ENCODE peak calls at places on chromosomes 13 and 19, in eight cellular contexts. One of them, this sample, is unnamed.

GRCh38 chr19:53659292-53659691 is 27.5 kb downstream of the DPRX start:
- DNase-seq in cardiac muscle cell: peak; percentile 1
- DNase-seq in left lung: no peak
- DNase-seq in aorta: no peak
- DNase-seq in uterus: no peak
- DNase-seq in GM23248: peak; percentile 9
- DNase-seq in body of pancreas: peak; percentile 10
- DNase-seq in mammary epithelial cell: peak; percentile 9
- DNase-seq in this sample: no peak

GRCh38 chr13:38763446-38764381 is 76.8 kb downstream of the FREM2 start:
- DNase-seq in left lung: no peak
- DNase-seq in mammary epithelial cell: peak; percentile 23
- DNase-seq in aorta: no peak
- DNase-seq in uterus: no peak
- DNase-seq in cardiac muscle cell: peak; percentile 66
- DNase-seq in GM23248: peak; percentile 66
- DNase-seq in body of pancreas: peak; percentile 47
- DNase-seq in this sample: no peak

GRCh38 chr13:30892966-30893365 is 13.1 kb upstream of the MEDAG start:
- DNase-seq in aorta: peak; percentile 88
- DNase-seq in mammary epithelial cell: no peak
- DNase-seq in uterus: peak; percentile 78
- DNase-seq in left lung: no peak
- DNase-seq in body of pancreas: peak; percentile 35
- DNase-seq in cardiac muscle cell: peak; percentile 75
- DNase-seq in GM23248: peak; percentile 82
- DNase-seq in this sample: no peak

GRCh38 chr13:48489003-48489402 is 43.9 kb downstream of the RCBTB2 start:
- DNase-seq in GM23248: no peak
- DNase-seq in uterus: no peak
- DNase-seq in body of pancreas: no peak
- DNase-seq in left lung: no peak
- DNase-seq in aorta: no peak
- DNase-seq in mammary epithelial cell: no peak
- DNase-seq in cardiac muscle cell: no peak
- DNase-seq in this sample: no peak

GRCh38 chr19:58325623-58326022 is 1.2 kb upstream of the ZSCAN22 start:
- DNase-seq in cardiac muscle cell: no peak
- DNase-seq in left lung: no peak
- DNase-seq in GM23248: peak; percentile 65
- DNase-seq in uterus: no peak
- DNase-seq in body of pancreas: no peak
- DNase-seq in aorta: no peak
- DNase-seq in mammary epithelial cell: peak; percentile 66
- DNase-seq in this sample: peak; percentile 59

GRCh38 chr19:46728693-46729339 is 11.9 kb upstream of the PRKD2 start:
- DNase-seq in GM23248: peak; percentile 71
- DNase-seq in cardiac muscle cell: peak; percentile 71
- DNase-seq in body of pancreas: peak; percentile 74
- DNase-seq in left lung: peak; percentile 74
- DNase-seq in mammary epithelial cell: no peak
- DNase-seq in aorta: peak; percentile 93
- DNase-seq in uterus: peak; percentile 75
- DNase-seq in this sample: no peak

GRCh38 chr13:36344886-36345437 is 1.2 kb downstream of the SPART start:
- DNase-seq in aorta: no peak
- DNase-seq in body of pancreas: no peak
- DNase-seq in uterus: no peak
- DNase-seq in left lung: no peak
- DNase-seq in mammary epithelial cell: peak; percentile 44
- DNase-seq in GM23248: no peak
- DNase-seq in cardiac muscle cell: peak; percentile 42
- DNase-seq in this sample: no peak

GRCh38 chr19:34393629-34394028 is 10.6 kb upstream of the PDCD2L start:
- DNase-seq in body of pancreas: no peak
- DNase-seq in GM23248: no peak
- DNase-seq in uterus: no peak
- DNase-seq in left lung: no peak
- DNase-seq in mammary epithelial cell: no peak
- DNase-seq in cardiac muscle cell: no peak
- DNase-seq in aorta: no peak
- DNase-seq in this sample: no peak

GRCh38 chr19:50252887-50253268 is 49.5 kb downstream of the MYH14 start:
- DNase-seq in GM23248: no peak
- DNase-seq in uterus: no peak
- DNase-seq in body of pancreas: no peak
- DNase-seq in mammary epithelial cell: no peak
- DNase-seq in aorta: no peak
- DNase-seq in cardiac muscle cell: no peak
- DNase-seq in left lung: no peak
- DNase-seq in this sample: no peak

GRCh38 chr13:60134376-60134775 is 29.4 kb downstream of the DIAPH3 start:
- DNase-seq in uterus: no peak
- DNase-seq in GM23248: no peak
- DNase-seq in body of pancreas: no peak
- DNase-seq in aorta: no peak
- DNase-seq in mammary epithelial cell: no peak
- DNase-seq in cardiac muscle cell: peak; percentile 38
- DNase-seq in left lung: no peak
- DNase-seq in this sample: no peak

GRCh38 chr13:41916173-41916954 is 44.5 kb downstream of the VWA8 start:
- DNase-seq in left lung: no peak
- DNase-seq in aorta: no peak
- DNase-seq in GM23248: peak; percentile 84
- DNase-seq in body of pancreas: no peak
- DNase-seq in mammary epithelial cell: peak; percentile 82
- DNase-seq in cardiac muscle cell: peak; percentile 82
- DNase-seq in uterus: no peak
- DNase-seq in this sample: peak; percentile 76

GRCh38 chr13:41915096-41915495 is 45.8 kb downstream of the VWA8 start:
- DNase-seq in GM23248: peak; percentile 52
- DNase-seq in cardiac muscle cell: no peak
- DNase-seq in uterus: no peak
- DNase-seq in body of pancreas: no peak
- DNase-seq in mammary epithelial cell: peak; percentile 77
- DNase-seq in aorta: no peak
- DNase-seq in left lung: no peak
- DNase-seq in this sample: peak; percentile 78

GRCh38 chr13:41919741-41920487 is 41.0 kb downstream of the VWA8 start:
- DNase-seq in GM23248: no peak
- DNase-seq in left lung: no peak
- DNase-seq in cardiac muscle cell: no peak
- DNase-seq in mammary epithelial cell: no peak
- DNase-seq in aorta: no peak
- DNase-seq in uterus: no peak
- DNase-seq in body of pancreas: no peak
- DNase-seq in this sample: no peak

GRCh38 chr13:41919031-41919740 is 41.7 kb downstream of the VWA8 start:
- DNase-seq in cardiac muscle cell: no peak
- DNase-seq in body of pancreas: no peak
- DNase-seq in GM23248: no peak
- DNase-seq in mammary epithelial cell: no peak
- DNase-seq in uterus: no peak
- DNase-seq in left lung: no peak
- DNase-seq in aorta: no peak
- DNase-seq in this sample: no peak

DNA sequence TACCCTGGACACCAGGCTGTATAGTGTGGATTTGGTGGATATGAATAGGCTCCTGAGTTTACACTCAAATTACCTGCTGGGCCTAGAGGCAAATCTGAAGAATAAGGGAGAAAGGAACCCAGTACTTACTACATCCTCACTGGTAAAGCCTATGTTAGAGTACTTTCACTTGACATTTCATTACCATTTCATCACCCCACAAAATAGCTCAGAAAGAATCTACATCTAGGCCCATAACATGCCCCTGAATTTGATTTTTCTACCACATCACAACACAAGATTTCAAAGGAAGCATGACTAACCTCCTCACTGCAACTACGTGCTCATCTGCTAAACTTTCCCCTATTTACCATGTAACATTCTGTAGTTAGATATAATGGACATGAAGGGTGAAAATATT is 43.3 kb downstream of the VWA8 start:
- DNase-seq in left lung: no peak
- DNase-seq in body of pancreas: no peak
- DNase-seq in aorta: no peak
- DNase-seq in cardiac muscle cell: peak; percentile 74
- DNase-seq in uterus: no peak
- DNase-seq in GM23248: peak; percentile 72
- DNase-seq in mammary epithelial cell: peak; percentile 65
- DNase-seq in this sample: peak; percentile 64
- H3K4me1 ChIP-seq in left lung: no peaks in the 10 kb centered on the region
- H3K4me1 ChIP-seq in body of pancreas: peaks cover 9% of the 10 kb centered on the region
- H3K4me1 ChIP-seq in aorta: peaks cover 5% of the 10 kb centered on the region
- H3K4me1 ChIP-seq in cardiac muscle cell: peaks cover 34% of the 10 kb centered on the region
- H3K4me1 ChIP-seq in uterus: no peaks in the 10 kb centered on the region
- H3K4me1 ChIP-seq in GM23248: peaks cover 37% of the 10 kb centered on the region
- H3K4me1 ChIP-seq in mammary epithelial cell: peaks cover 33% of the 10 kb centered on the region
- H3K4me1 ChIP-seq in this sample: peaks cover 33% of the 10 kb centered on the region

GRCh38 chr13:98479496-98480003 is 97.4 kb downstream of the STK24 start:
- DNase-seq in body of pancreas: no peak
- DNase-seq in left lung: no peak
- DNase-seq in cardiac muscle cell: no peak
- DNase-seq in uterus: no peak
- DNase-seq in aorta: no peak
- DNase-seq in mammary epithelial cell: no peak
- DNase-seq in GM23248: no peak
- DNase-seq in this sample: no peak
- H3K4me1 ChIP-seq in body of pancreas: peaks cover 67% of the 10 kb centered on the region
- H3K4me1 ChIP-seq in left lung: peaks cover 29% of the 10 kb centered on the region
- H3K4me1 ChIP-seq in cardiac muscle cell: peaks cover 79% of the 10 kb centered on the region
- H3K4me1 ChIP-seq in uterus: peaks cover 33% of the 10 kb centered on the region
- H3K4me1 ChIP-seq in aorta: peaks cover 3% of the 10 kb centered on the region
- H3K4me1 ChIP-seq in mammary epithelial cell: peaks cover 54% of the 10 kb centered on the region
- H3K4me1 ChIP-seq in GM23248: peaks cover 36% of the 10 kb centered on the region
- H3K4me1 ChIP-seq in this sample: peaks cover 24% of the 10 kb centered on the region

GRCh38 chr19:1173160-1173844 is 766 bp downstream of the SBNO2 start:
- DNase-seq in aorta: peak; percentile 83
- DNase-seq in body of pancreas: no peak
- DNase-seq in mammary epithelial cell: no peak
- DNase-seq in uterus: peak; percentile 39
- DNase-seq in cardiac muscle cell: no peak
- DNase-seq in left lung: no peak
- DNase-seq in GM23248: peak; percentile 55
- DNase-seq in this sample: no peak
- H3K4me1 ChIP-seq in aorta: no peaks in the 10 kb centered on the region
- H3K4me1 ChIP-seq in body of pancreas: peaks cover 34% of the 10 kb centered on the region
- H3K4me1 ChIP-seq in mammary epithelial cell: peaks cover 59% of the 10 kb centered on the region
- H3K4me1 ChIP-seq in uterus: peaks cover 12% of the 10 kb centered on the region
- H3K4me1 ChIP-seq in cardiac muscle cell: peaks cover 20% of the 10 kb centered on the region
- H3K4me1 ChIP-seq in left lung: peaks cover 29% of the 10 kb centered on the region
- H3K4me1 ChIP-seq in GM23248: peaks cover 36% of the 10 kb centered on the region
- H3K4me1 ChIP-seq in this sample: peaks cover 20% of the 10 kb centered on the region

DNA sequence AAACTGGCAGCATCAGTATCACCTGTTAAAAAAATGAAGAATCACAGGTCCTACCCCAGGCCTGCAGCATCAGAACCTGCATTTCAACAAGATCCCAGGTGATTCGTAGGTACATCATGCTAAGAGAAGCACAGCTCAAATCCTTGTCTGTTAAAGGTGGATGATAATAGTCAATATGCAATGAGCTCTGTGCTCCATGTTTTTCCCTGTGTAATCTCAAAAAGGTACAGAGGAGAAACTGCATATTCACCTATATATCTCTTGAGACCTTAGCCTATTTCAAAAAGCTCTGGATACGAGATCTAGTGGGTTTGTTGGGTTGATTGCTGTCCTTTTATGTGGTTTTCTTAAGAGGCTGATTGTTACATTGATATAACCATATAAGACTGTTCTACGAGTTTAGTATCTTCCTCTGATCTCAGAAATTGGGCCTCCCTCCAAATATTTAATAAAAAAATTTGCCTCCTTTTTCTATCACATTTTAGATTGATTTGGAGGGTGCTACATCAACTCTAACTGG is 148.9 kb downstream of the DCT start:
- DNase-seq in body of pancreas: no peak
- DNase-seq in GM23248: no peak
- DNase-seq in cardiac muscle cell: no peak
- DNase-seq in aorta: no peak
- DNase-seq in uterus: no peak
- DNase-seq in left lung: no peak
- DNase-seq in mammary epithelial cell: peak; percentile 13
- DNase-seq in this sample: no peak
- H3K4me1 ChIP-seq in body of pancreas: peaks cover 11% of the 10 kb centered on the region
- H3K4me1 ChIP-seq in GM23248: peaks cover 16% of the 10 kb centered on the region
- H3K4me1 ChIP-seq in cardiac muscle cell: peaks cover 9% of the 10 kb centered on the region
- H3K4me1 ChIP-seq in aorta: peaks cover 3% of the 10 kb centered on the region
- H3K4me1 ChIP-seq in uterus: no peaks in the 10 kb centered on the region
- H3K4me1 ChIP-seq in left lung: no peaks in the 10 kb centered on the region
- H3K4me1 ChIP-seq in mammary epithelial cell: peaks cover 16% of the 10 kb centered on the region
- H3K4me1 ChIP-seq in this sample: peaks cover 6% of the 10 kb centered on the region

GRCh38 chr19:18122424-18122823 is 24.8 kb downstream of the MAST3 start:
- DNase-seq in left lung: no peak
- DNase-seq in body of pancreas: no peak
- DNase-seq in aorta: no peak
- DNase-seq in cardiac muscle cell: no peak
- DNase-seq in GM23248: no peak
- DNase-seq in mammary epithelial cell: no peak
- DNase-seq in uterus: no peak
- DNase-seq in this sample: no peak
- H3K4me1 ChIP-seq in left lung: peaks cover 4% of the 10 kb centered on the region
- H3K4me1 ChIP-seq in body of pancreas: peaks cover 22% of the 10 kb centered on the region
- H3K4me1 ChIP-seq in aorta: no peaks in the 10 kb centered on the region
- H3K4me1 ChIP-seq in cardiac muscle cell: no peaks in the 10 kb centered on the region
- H3K4me1 ChIP-seq in GM23248: peaks cover 1% of the 10 kb centered on the region
- H3K4me1 ChIP-seq in mammary epithelial cell: peaks cover 19% of the 10 kb centered on the region
- H3K4me1 ChIP-seq in uterus: peaks cover 4% of the 10 kb centered on the region
- H3K4me1 ChIP-seq in this sample: peaks cover 10% of the 10 kb centered on the region